ENCODE peak calls at places on chromosomes 5 and 9, in four cellular contexts. J is testis, G is esophagus muscularis mucosa, I is left lung. Y is an unnamed sample.

GRCh38 chr9:98453589-98454311 is 198.3 kb upstream of the TBC1D2 start:
- DNase-seq in I (no peak), J (no peak), G (no peak), Y (no peak)

GRCh38 chr5:179417696-179418095 is 72.4 kb upstream of the ADAMTS2 start:
- DNase-seq in J (no peak), G (no peak), I (no peak), Y (no peak)

GRCh38 chr5:72503888-72504491 is 3.2 kb downstream of the ZNF366 start:
- DNase-seq in J (no peak), I (no peak), G (peak), Y (no peak)

GRCh38 chr9:70588381-70588780 is 173.9 kb upstream of the KLF9 start:
- DNase-seq in I (no peak), J (no peak), G (no peak), Y (peak)

GRCh38 chr9:124411514-124412227 is 3.6 kb downstream of the PSMB7 start:
- DNase-seq in G (no peak), I (no peak), J (no peak), Y (no peak)

GRCh38 chr9:87324613-87325194 is 173.0 kb upstream of the DAPK1 start:
- DNase-seq in J (no peak), I (no peak), G (peak), Y (peak)

GRCh38 chr9:13149454-13149853 is 130.0 kb downstream of the MPDZ start:
- DNase-seq in G (no peak), J (no peak), I (no peak), Y (no peak)

GRCh38 chr5:99437986-99438385 is 509.2 kb upstream of the CHD1 start:
- DNase-seq in G (no peak), I (no peak), J (no peak), Y (no peak)

GRCh38 chr5:27911216-27911615 is 872.8 kb upstream of the CDH9 start:
- DNase-seq in I (no peak), G (no peak), J (no peak), Y (no peak)

GRCh38 chr5:169256191-169256590 is 44.7 kb downstream of the SLIT3 start:
- DNase-seq in I (no peak), G (no peak), J (no peak), Y (peak)

GRCh38 chr5:157606046-157606445 is 30.5 kb upstream of the ADAM19 start:
- DNase-seq in G (no peak), I (no peak), J (no peak), Y (no peak)

GRCh38 chr9:126341461-126341860 is 14.8 kb downstream of the MVB12B start:
- DNase-seq in G (no peak), I (no peak), J (no peak), Y (peak)

GRCh38 chr9:95966303-95966702 is 90.8 kb downstream of the ERCC6L2 start:
- DNase-seq in J (no peak), I (no peak), G (no peak), Y (no peak)

GRCh38 chr5:74556631-74557595 is 83.6 kb downstream of the ENC1 start:
- DNase-seq in I (no peak), G (no peak), J (no peak), Y (peak)

GRCh38 chr9:95887926-95888497 is 12.5 kb downstream of the ERCC6L2 start:
- DNase-seq in G (no peak), I (no peak), J (no peak), Y (no peak)

GRCh38 chr5:17256839-17257238 is 39.4 kb downstream of the BASP1 start:
- DNase-seq in J (no peak), G (no peak), I (no peak), Y (no peak)

GRCh38 chr9:128818839-128819715 is 777 bp downstream of the ENDOG start:
- DNase-seq in J (peak), G (no peak), I (no peak), Y (no peak)

GRCh38 chr5:9056046-9056445 is 489.8 kb downstream of the SEMA5A start:
- DNase-seq in J (no peak), G (peak), I (no peak), Y (no peak)

GRCh38 chr9:130634801-130635200 is 29.6 kb upstream of the PRDM12 start:
- DNase-seq in J (no peak), G (no peak), I (no peak), Y (no peak)

GRCh38 chr5:104513194-104513602 is 950.6 kb upstream of the NUDT12 start:
- DNase-seq in J (no peak), I (no peak), G (no peak), Y (no peak)

GRCh38 chr9:19441730-19442129 is 32.9 kb downstream of the ACER2 start:
- DNase-seq in I (no peak), G (no peak), J (no peak), Y (peak)

GRCh38 chr9:135908334-135909204 is 1.2 kb upstream of the CAMSAP1 start:
- DNase-seq in I (no peak), G (no peak), J (no peak), Y (no peak)

GRCh38 chr5:123906698-123907295 is 394.8 kb downstream of the CSNK1G3 start:
- DNase-seq in G (no peak), I (no peak), J (no peak), Y (no peak)

GRCh38 chr5:93578179-93578812 is 2.7 kb downstream of the NR2F1-AS1 start:
- DNase-seq in I (no peak), G (no peak), J (no peak), Y (no peak)

GRCh38 chr9:135989722-135990467 is 28.7 kb upstream of the UBAC1 start:
- DNase-seq in J (no peak), G (no peak), I (no peak), Y (no peak)

GRCh38 chr5:34496258-34496657 is 159.9 kb upstream of the RAI14 start:
- DNase-seq in J (no peak), G (no peak), I (no peak), Y (peak)

GRCh38 chr9:35311891-35312639 is 150.3 kb downstream of the UNC13B start:
- DNase-seq in G (no peak), J (no peak), I (no peak), Y (no peak)
- H3K27ac ChIP-seq in G (no peak), J (no peak), I (no peak), Y (no peak)

DNA sequence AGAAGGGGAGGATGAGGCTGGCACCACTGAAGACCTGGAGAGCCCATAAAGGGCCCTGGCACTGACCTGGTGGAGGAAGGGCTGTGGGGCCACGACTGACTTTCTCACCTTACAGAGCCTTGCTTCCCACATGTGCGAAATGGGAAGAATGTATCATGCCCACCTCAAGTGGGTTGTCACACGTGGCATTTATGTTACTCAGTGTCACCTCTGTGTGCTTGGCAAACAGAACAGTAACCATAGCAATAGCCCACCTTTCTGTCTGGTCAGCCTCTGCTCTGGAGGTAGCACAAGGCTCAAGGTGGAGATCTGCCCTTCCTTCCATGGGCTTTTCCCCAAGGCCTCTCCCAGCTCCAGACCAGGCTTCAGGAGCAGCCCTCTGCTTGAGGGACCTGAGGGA is 16.7 kb downstream of the TCF7 start:
- DNase-seq in G (no peak), I (no peak), J (no peak), Y (no peak)
- H3K27ac ChIP-seq in G (no peak), I (peak), J (no peak), Y (no peak)

GRCh38 chr5:58116346-58116745 is 343.5 kb downstream of the PLK2 start:
- DNase-seq in G (no peak), J (no peak), I (no peak), Y (no peak)
- H3K27ac ChIP-seq in G (no peak), J (no peak), I (no peak), Y (no peak)

GRCh38 chr9:137613738-137614523 is 4.9 kb upstream of the EHMT1 start:
- DNase-seq in G (no peak), I (no peak), J (no peak), Y (no peak)

GRCh38 chr9:137610944-137611343 is 5.5 kb downstream of the ARRDC1 start:
- DNase-seq in I (no peak), J (no peak), G (no peak), Y (no peak)

GRCh38 chr9:137613259-137613658 is 5.5 kb upstream of the EHMT1 start:
- DNase-seq in I (no peak), G (no peak), J (no peak), Y (no peak)

GRCh38 chr9:137612741-137613142 is 6.1 kb upstream of the EHMT1 start:
- DNase-seq in J (no peak), I (no peak), G (no peak), Y (peak)

DNA sequence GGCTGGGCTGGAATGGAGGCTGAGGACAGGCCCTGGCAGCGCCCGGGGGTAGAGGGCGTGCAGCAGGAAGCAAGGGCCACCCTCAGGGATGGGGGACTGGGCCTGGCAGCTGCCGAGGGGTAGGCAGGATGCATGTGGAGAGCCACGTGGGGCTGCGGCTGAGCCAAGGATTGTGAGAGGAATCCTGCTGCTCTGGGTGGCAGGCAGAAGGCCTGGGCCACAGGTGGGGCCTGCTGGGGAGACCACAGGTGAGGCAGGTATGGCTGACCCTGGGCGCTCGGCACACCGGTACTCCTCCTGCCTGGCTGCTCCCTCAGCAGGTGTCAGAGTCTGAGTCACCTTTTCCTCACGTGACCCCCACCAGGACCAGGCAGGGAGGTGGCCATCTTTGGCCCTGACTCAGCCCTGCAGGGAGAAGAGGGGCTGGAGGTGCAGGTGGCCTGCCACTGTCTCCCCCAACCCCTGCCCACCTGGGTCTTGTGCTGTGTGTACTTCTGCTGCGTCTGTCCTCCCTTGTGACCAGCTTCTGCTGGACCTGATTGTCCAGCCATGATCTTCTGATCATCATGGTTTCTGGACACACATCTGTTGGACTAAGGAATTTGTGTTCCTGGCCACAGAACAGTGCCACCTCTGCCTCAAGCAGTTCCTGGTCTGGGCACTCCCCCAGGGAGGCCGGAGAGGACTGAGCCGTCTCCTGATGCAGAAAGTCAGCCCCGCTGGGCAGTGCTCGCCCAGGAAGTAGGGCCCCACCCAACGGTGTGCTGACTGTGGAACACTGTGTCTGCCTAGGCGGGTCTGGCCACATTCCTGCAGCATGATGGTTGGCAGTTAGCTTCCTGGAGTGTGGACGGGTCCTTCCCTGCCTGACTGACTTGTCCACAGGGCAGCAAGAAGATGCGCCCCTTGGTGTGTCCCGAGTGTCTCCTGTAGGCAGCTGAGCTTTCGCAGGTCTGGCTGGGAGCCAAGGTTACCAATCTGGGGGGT is 6.4 kb downstream of the ARRDC1 start:
- DNase-seq in J (no peak), G (no peak), I (peak), Y (peak)
- H3K27ac ChIP-seq in J (no peak), G (no peak), I (peak), Y (peak)

GRCh38 chr9:116154976-116155699 is 1.5 kb downstream of the PAPPA start:
- DNase-seq in J (peak), I (peak), G (no peak), Y (no peak)
- H3K27ac ChIP-seq in J (no peak), I (peak), G (peak), Y (no peak)

DNA sequence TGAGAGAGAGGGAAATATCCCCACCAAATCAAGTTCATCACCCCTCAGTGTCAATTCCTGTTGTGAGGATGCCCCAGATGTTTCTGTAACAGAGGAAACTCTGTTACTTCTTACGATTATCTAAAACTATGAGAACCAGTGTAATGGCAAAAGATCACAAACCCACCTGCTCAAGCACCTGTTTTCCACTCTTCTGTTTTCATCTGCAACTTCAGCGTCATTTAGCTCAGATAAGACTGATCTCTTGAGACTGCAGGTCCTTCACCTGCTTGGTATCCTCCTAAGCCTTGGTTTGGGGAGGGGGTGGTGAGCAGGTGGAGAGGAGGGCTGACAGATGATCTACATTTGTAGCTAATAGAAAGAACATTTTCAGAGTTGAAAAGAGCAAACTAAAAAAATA is 229.3 kb downstream of the SLF1 start:
- DNase-seq in G (no peak), I (no peak), J (no peak), Y (no peak)
- H3K27ac ChIP-seq in G (no peak), I (no peak), J (no peak), Y (no peak)

DNA sequence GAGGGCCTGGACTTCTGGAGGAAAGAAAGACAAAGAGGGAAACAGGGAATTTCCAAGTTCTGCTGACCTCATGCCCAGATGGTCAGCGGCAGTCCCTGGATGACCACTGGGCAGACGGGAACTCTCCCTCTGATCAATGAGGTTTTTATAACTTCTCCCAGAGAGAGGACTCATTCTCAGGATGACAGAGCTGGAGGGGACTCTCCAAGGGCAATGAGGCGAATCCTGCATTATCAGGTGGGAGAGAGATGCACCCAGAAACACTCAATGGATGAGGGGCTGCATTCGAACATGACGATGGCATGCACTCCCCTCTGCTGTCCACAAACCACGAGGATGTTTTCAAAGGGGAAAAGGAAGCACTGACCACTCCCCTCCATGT is 12.7 kb downstream of the TNIP1 start:
- DNase-seq in J (no peak), G (no peak), I (no peak), Y (no peak)
- H3K27ac ChIP-seq in J (no peak), G (peak), I (peak), Y (no peak)